ENCODE peak calls at places on chromosomes 12 and 14, in five cellular contexts. One of them, this sample, is unnamed.

GRCh38 chr14:21191809-21192446 is 36.1 kb upstream of the OR5AU1 start:
- DNase-seq in IMR-90: no peak
- DNase-seq in H1: peak; percentile 82
- DNase-seq in neuronal stem cell: peak; percentile 39
- DNase-seq in mesenchymal stem cell: peak; percentile 47
- DNase-seq in this sample: peak; percentile 80

GRCh38 chr14:60485057-60485599 is 735 bp downstream of the C14orf39 start:
- DNase-seq in IMR-90: no peak
- DNase-seq in mesenchymal stem cell: no peak
- DNase-seq in neuronal stem cell: no peak
- DNase-seq in H1: no peak
- DNase-seq in this sample: no peak

GRCh38 chr12:56198836-56199235 is 9.6 kb upstream of the SMARCC2 start:
- DNase-seq in H1: no peak
- DNase-seq in mesenchymal stem cell: no peak
- DNase-seq in neuronal stem cell: no peak
- DNase-seq in IMR-90: peak; percentile 18
- DNase-seq in this sample: no peak

GRCh38 chr12:117126335-117126734 is 27.1 kb upstream of the TESC start:
- DNase-seq in IMR-90: no peak
- DNase-seq in neuronal stem cell: no peak
- DNase-seq in H1: no peak
- DNase-seq in mesenchymal stem cell: no peak
- DNase-seq in this sample: no peak

GRCh38 chr14:100098171-100098570 is 32.9 kb downstream of the EVL start:
- DNase-seq in mesenchymal stem cell: no peak
- DNase-seq in H1: no peak
- DNase-seq in neuronal stem cell: no peak
- DNase-seq in IMR-90: no peak
- DNase-seq in this sample: no peak

GRCh38 chr12:79776111-79776510 is 85.3 kb upstream of the PAWR start:
- DNase-seq in IMR-90: peak; percentile 68
- DNase-seq in mesenchymal stem cell: peak; percentile 51
- DNase-seq in neuronal stem cell: no peak
- DNase-seq in H1: no peak
- DNase-seq in this sample: no peak

GRCh38 chr12:68908076-68908475 is 24.9 kb downstream of the CPM start:
- DNase-seq in neuronal stem cell: no peak
- DNase-seq in IMR-90: no peak
- DNase-seq in mesenchymal stem cell: no peak
- DNase-seq in H1: no peak
- DNase-seq in this sample: peak; percentile 80

GRCh38 chr12:105928436-105928835 is 210.3 kb downstream of the NUAK1 start:
- DNase-seq in mesenchymal stem cell: no peak
- DNase-seq in IMR-90: no peak
- DNase-seq in H1: no peak
- DNase-seq in neuronal stem cell: no peak
- DNase-seq in this sample: no peak

GRCh38 chr12:52493172-52493571 is at the start of gene KRT6A:
- DNase-seq in IMR-90: no peak
- DNase-seq in H1: no peak
- DNase-seq in neuronal stem cell: no peak
- DNase-seq in mesenchymal stem cell: no peak
- DNase-seq in this sample: no peak

GRCh38 chr14:70378687-70379086 is 19.2 kb upstream of the COX16 start:
- DNase-seq in mesenchymal stem cell: no peak
- DNase-seq in H1: no peak
- DNase-seq in neuronal stem cell: no peak
- DNase-seq in IMR-90: no peak
- DNase-seq in this sample: no peak

GRCh38 chr14:54699087-54699530 is 132.2 kb downstream of the SAMD4A start:
- DNase-seq in neuronal stem cell: no peak
- DNase-seq in IMR-90: no peak
- DNase-seq in mesenchymal stem cell: peak; percentile 50
- DNase-seq in H1: no peak
- DNase-seq in this sample: no peak

GRCh38 chr14:88995437-88996198 is 171.2 kb downstream of the TTC8 start:
- DNase-seq in neuronal stem cell: no peak
- DNase-seq in mesenchymal stem cell: peak; percentile 88
- DNase-seq in H1: no peak
- DNase-seq in IMR-90: peak; percentile 94
- DNase-seq in this sample: peak; percentile 74

GRCh38 chr12:110687770-110688169 is 1.1 kb downstream of the HVCN1 start:
- DNase-seq in H1: no peak
- DNase-seq in IMR-90: no peak
- DNase-seq in neuronal stem cell: no peak
- DNase-seq in mesenchymal stem cell: no peak
- DNase-seq in this sample: no peak

GRCh38 chr12:113002155-113002554 is 23.8 kb downstream of the OAS2 start:
- DNase-seq in H1: no peak
- DNase-seq in mesenchymal stem cell: no peak
- DNase-seq in IMR-90: no peak
- DNase-seq in neuronal stem cell: no peak
- DNase-seq in this sample: no peak

GRCh38 chr14:32607399-32607798 is 278.3 kb downstream of the AKAP6 start:
- DNase-seq in neuronal stem cell: no peak
- DNase-seq in mesenchymal stem cell: no peak
- DNase-seq in IMR-90: no peak
- DNase-seq in H1: no peak
- DNase-seq in this sample: no peak

GRCh38 chr12:26870491-26871419 is 37.8 kb upstream of the ITPR2 start:
- DNase-seq in H1: no peak
- DNase-seq in neuronal stem cell: no peak
- DNase-seq in mesenchymal stem cell: peak; percentile 29
- DNase-seq in IMR-90: peak; percentile 57
- DNase-seq in this sample: peak; percentile 56

GRCh38 chr12:40107803-40108620 is 2.1 kb upstream of the SLC2A13 start:
- DNase-seq in neuronal stem cell: no peak
- DNase-seq in IMR-90: no peak
- DNase-seq in H1: no peak
- DNase-seq in mesenchymal stem cell: no peak
- DNase-seq in this sample: no peak

GRCh38 chr12:57261385-57261784 is 10.4 kb upstream of the STAC3 start:
- DNase-seq in neuronal stem cell: no peak
- DNase-seq in mesenchymal stem cell: no peak
- DNase-seq in IMR-90: no peak
- DNase-seq in H1: no peak
- DNase-seq in this sample: no peak

GRCh38 chr14:32137313-32137712 is 60.2 kb downstream of the ARHGAP5 start:
- DNase-seq in mesenchymal stem cell: no peak
- DNase-seq in IMR-90: no peak
- DNase-seq in neuronal stem cell: no peak
- DNase-seq in H1: no peak
- DNase-seq in this sample: no peak

GRCh38 chr14:31204593-31205534 is 2.7 kb downstream of the HECTD1 start:
- DNase-seq in IMR-90: no peak
- DNase-seq in H1: no peak
- DNase-seq in mesenchymal stem cell: no peak
- DNase-seq in neuronal stem cell: no peak
- DNase-seq in this sample: no peak

GRCh38 chr12:114976959-114977358 is 293.0 kb upstream of the TBX3 start:
- DNase-seq in neuronal stem cell: no peak
- DNase-seq in IMR-90: peak; percentile 88
- DNase-seq in mesenchymal stem cell: peak; percentile 68
- DNase-seq in H1: no peak
- DNase-seq in this sample: peak; percentile 78

GRCh38 chr14:104091927-104092771 is 6.6 kb downstream of the ASPG start:
- DNase-seq in IMR-90: no peak
- DNase-seq in H1: no peak
- DNase-seq in neuronal stem cell: no peak
- DNase-seq in mesenchymal stem cell: no peak
- DNase-seq in this sample: no peak

GRCh38 chr12:103800252-103800771 is 40.7 kb downstream of the NT5DC3 start:
- DNase-seq in neuronal stem cell: no peak
- DNase-seq in mesenchymal stem cell: no peak
- DNase-seq in IMR-90: peak; percentile 73
- DNase-seq in H1: no peak
- DNase-seq in this sample: no peak

GRCh38 chr12:49767333-49767732 is 26.0 kb downstream of the TMBIM6 start:
- DNase-seq in H1: no peak
- DNase-seq in mesenchymal stem cell: no peak
- DNase-seq in IMR-90: no peak
- DNase-seq in neuronal stem cell: no peak
- DNase-seq in this sample: no peak

GRCh38 chr14:95346820-95347219 is 27.1 kb upstream of the CLMN start:
- DNase-seq in neuronal stem cell: no peak
- DNase-seq in mesenchymal stem cell: no peak
- DNase-seq in IMR-90: no peak
- DNase-seq in H1: no peak
- DNase-seq in this sample: peak; percentile 50

GRCh38 chr12:120784804-120785203 is 59.2 kb downstream of the ACADS start:
- DNase-seq in mesenchymal stem cell: no peak
- DNase-seq in IMR-90: no peak
- DNase-seq in H1: no peak
- DNase-seq in neuronal stem cell: no peak
- DNase-seq in this sample: no peak

GRCh38 chr14:22537436-22538310 is 51.4 kb downstream of the DAD1 start:
- DNase-seq in H1: no peak
- DNase-seq in mesenchymal stem cell: no peak
- DNase-seq in IMR-90: no peak
- DNase-seq in neuronal stem cell: no peak
- DNase-seq in this sample: no peak

GRCh38 chr14:36997843-36998242 is 174.6 kb downstream of the SLC25A21 start:
- DNase-seq in neuronal stem cell: no peak
- DNase-seq in mesenchymal stem cell: no peak
- DNase-seq in IMR-90: peak; percentile 10
- DNase-seq in H1: no peak
- DNase-seq in this sample: no peak

GRCh38 chr12:30010071-30011052 is 226.6 kb upstream of the TMTC1 start:
- DNase-seq in H1: no peak
- DNase-seq in mesenchymal stem cell: no peak
- DNase-seq in IMR-90: no peak
- DNase-seq in neuronal stem cell: no peak
- DNase-seq in this sample: no peak

GRCh38 chr14:100548295-100548655 is 38.9 kb downstream of the BEGAIN start:
- DNase-seq in neuronal stem cell: no peak
- DNase-seq in H1: no peak
- DNase-seq in IMR-90: no peak
- DNase-seq in mesenchymal stem cell: no peak
- DNase-seq in this sample: no peak

GRCh38 chr12:71208053-71208685 is 50.4 kb upstream of the TSPAN8 start:
- DNase-seq in H1: no peak
- DNase-seq in neuronal stem cell: peak; percentile 6
- DNase-seq in IMR-90: no peak
- DNase-seq in mesenchymal stem cell: no peak
- DNase-seq in this sample: no peak

DNA sequence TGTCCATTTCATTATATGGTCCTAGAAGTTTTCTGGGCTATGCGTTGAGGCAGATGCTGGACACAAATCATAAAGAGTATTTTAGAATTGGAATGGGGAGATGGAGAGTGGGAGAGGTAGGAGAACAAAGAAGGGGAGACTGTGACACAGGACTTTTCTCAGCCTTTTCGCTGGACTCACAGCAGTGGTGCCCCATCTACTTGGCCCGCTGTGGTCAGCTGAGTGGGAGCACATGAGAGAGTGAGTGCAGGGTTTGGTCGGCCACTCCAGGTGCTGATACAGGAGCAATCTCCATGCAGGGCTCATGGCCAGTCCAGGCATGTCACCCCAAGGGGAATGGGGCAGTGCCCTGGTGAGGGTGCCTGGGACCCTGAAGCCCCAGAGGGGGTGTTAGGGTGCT is 109.0 kb downstream of the MYRFL start:
- DNase-seq in H1: no peak
- DNase-seq in mesenchymal stem cell: no peak
- DNase-seq in IMR-90: no peak
- DNase-seq in neuronal stem cell: no peak
- DNase-seq in this sample: no peak
- H4K91ac ChIP-seq in H1: peak overlapping the region; percentile 81
- H4K91ac ChIP-seq in mesenchymal stem cell: peak overlapping the region; percentile 9
- H4K91ac ChIP-seq in IMR-90: no peak overlapping the region
- H4K91ac ChIP-seq in neuronal stem cell: no peak overlapping the region
- H4K91ac ChIP-seq in this sample: no peak overlapping the region

GRCh38 chr12:95548056-95548538 is 3.2 kb downstream of the USP44 start:
- DNase-seq in neuronal stem cell: peak; percentile 30
- DNase-seq in mesenchymal stem cell: peak; percentile 7
- DNase-seq in H1: no peak
- DNase-seq in IMR-90: no peak
- DNase-seq in this sample: peak; percentile 2

GRCh38 chr12:95549392-95550084 is 1.7 kb downstream of the USP44 start:
- DNase-seq in neuronal stem cell: no peak
- DNase-seq in H1: no peak
- DNase-seq in IMR-90: no peak
- DNase-seq in mesenchymal stem cell: no peak
- DNase-seq in this sample: no peak

GRCh38 chr12:95547522-95548055 is 3.7 kb downstream of the USP44 start:
- DNase-seq in H1: no peak
- DNase-seq in IMR-90: peak; percentile 96
- DNase-seq in neuronal stem cell: peak; percentile 32
- DNase-seq in mesenchymal stem cell: peak; percentile 22
- DNase-seq in this sample: peak; percentile 1

GRCh38 chr12:95546491-95546813 is 4.8 kb downstream of the USP44 start:
- DNase-seq in H1: no peak
- DNase-seq in neuronal stem cell: peak; percentile 18
- DNase-seq in mesenchymal stem cell: no peak
- DNase-seq in IMR-90: no peak
- DNase-seq in this sample: no peak

GRCh38 chr12:95548539-95549391 is 2.5 kb downstream of the USP44 start:
- DNase-seq in mesenchymal stem cell: peak; percentile 2
- DNase-seq in neuronal stem cell: peak; percentile 76
- DNase-seq in H1: no peak
- DNase-seq in IMR-90: peak; percentile 64
- DNase-seq in this sample: peak; percentile 21
- H3K4ac ChIP-seq in mesenchymal stem cell: no peak overlapping the region
- H3K4ac ChIP-seq in neuronal stem cell: peak overlapping the region; percentile 99
- H3K4ac ChIP-seq in H1: no peak overlapping the region
- H3K4ac ChIP-seq in IMR-90: peak overlapping the region; percentile 93
- H3K4ac ChIP-seq in this sample: no peak overlapping the region

GRCh38 chr14:105863296-105864108 is 337.1 kb downstream of the TMEM121 start:
- DNase-seq in IMR-90: no peak
- DNase-seq in H1: no peak
- DNase-seq in neuronal stem cell: no peak
- DNase-seq in mesenchymal stem cell: no peak
- DNase-seq in this sample: no peak
- H3K4me3 ChIP-seq in IMR-90: no peak overlapping the region
- H3K4me3 ChIP-seq in H1: no peak overlapping the region
- H3K4me3 ChIP-seq in neuronal stem cell: no peak overlapping the region
- H3K4me3 ChIP-seq in mesenchymal stem cell: no peak overlapping the region
- H3K4me3 ChIP-seq in this sample: no peak overlapping the region

GRCh38 chr14:93906341-93907329 is 20.5 kb upstream of the FAM181A start:
- DNase-seq in H1: peak; percentile 47
- DNase-seq in IMR-90: peak; percentile 17
- DNase-seq in neuronal stem cell: peak; percentile 57
- DNase-seq in mesenchymal stem cell: peak; percentile 4
- DNase-seq in this sample: peak; percentile 85

GRCh38 chr14:93902619-93903307 is 24.4 kb upstream of the FAM181A start:
- DNase-seq in mesenchymal stem cell: no peak
- DNase-seq in H1: no peak
- DNase-seq in neuronal stem cell: no peak
- DNase-seq in IMR-90: no peak
- DNase-seq in this sample: no peak

GRCh38 chr14:93905623-93906022 is 21.5 kb upstream of the FAM181A start:
- DNase-seq in H1: no peak
- DNase-seq in mesenchymal stem cell: no peak
- DNase-seq in neuronal stem cell: no peak
- DNase-seq in IMR-90: no peak
- DNase-seq in this sample: no peak

GRCh38 chr14:93901813-93902212 is 25.3 kb upstream of the FAM181A start:
- DNase-seq in H1: no peak
- DNase-seq in mesenchymal stem cell: no peak
- DNase-seq in IMR-90: no peak
- DNase-seq in neuronal stem cell: no peak
- DNase-seq in this sample: no peak

GRCh38 chr14:93903342-93904184 is 23.6 kb upstream of the FAM181A start:
- DNase-seq in neuronal stem cell: no peak
- DNase-seq in mesenchymal stem cell: no peak
- DNase-seq in IMR-90: no peak
- DNase-seq in H1: no peak
- DNase-seq in this sample: no peak
- H4K91ac ChIP-seq in neuronal stem cell: no peak overlapping the region
- H4K91ac ChIP-seq in mesenchymal stem cell: no peak overlapping the region
- H4K91ac ChIP-seq in IMR-90: no peak overlapping the region
- H4K91ac ChIP-seq in H1: no peak overlapping the region
- H4K91ac ChIP-seq in this sample: no peak overlapping the region